ENCODE peak calls at places on chromosome 12, in eight cellular contexts. One of them, this sample, is unnamed.

GRCh38 chr12:93144109-93144508 is 215.0 kb upstream of the EEA1 start:
- DNase-seq in IMR-90: peak; percentile 15
- DNase-seq in kidney epithelial cell: no peak
- DNase-seq in lower lobe of right lung: no peak
- DNase-seq in mucosa of descending colon: no peak
- DNase-seq in testis: no peak
- DNase-seq in ovary: no peak
- DNase-seq in WERI-Rb-1: no peak
- DNase-seq in this sample: no peak

GRCh38 chr12:122072031-122072970 is 6.3 kb upstream of the MLXIP start:
- DNase-seq in mucosa of descending colon: peak; percentile 45
- DNase-seq in WERI-Rb-1: no peak
- DNase-seq in lower lobe of right lung: no peak
- DNase-seq in ovary: peak; percentile 74
- DNase-seq in IMR-90: peak; percentile 95
- DNase-seq in kidney epithelial cell: no peak
- DNase-seq in testis: peak; percentile 71
- DNase-seq in this sample: peak; percentile 91

GRCh38 chr12:46983959-46984833 is 95.2 kb upstream of the PCED1B start:
- DNase-seq in mucosa of descending colon: no peak
- DNase-seq in WERI-Rb-1: peak; percentile 33
- DNase-seq in lower lobe of right lung: no peak
- DNase-seq in ovary: peak; percentile 27
- DNase-seq in testis: peak; percentile 51
- DNase-seq in IMR-90: peak; percentile 75
- DNase-seq in kidney epithelial cell: no peak
- DNase-seq in this sample: no peak

GRCh38 chr12:42102720-42103119 is 42.0 kb downstream of the GXYLT1 start:
- DNase-seq in ovary: no peak
- DNase-seq in testis: no peak
- DNase-seq in kidney epithelial cell: no peak
- DNase-seq in lower lobe of right lung: no peak
- DNase-seq in IMR-90: no peak
- DNase-seq in mucosa of descending colon: no peak
- DNase-seq in WERI-Rb-1: no peak
- DNase-seq in this sample: no peak

GRCh38 chr12:100554608-100555077 is 18.8 kb upstream of the GAS2L3 start:
- DNase-seq in mucosa of descending colon: no peak
- DNase-seq in lower lobe of right lung: no peak
- DNase-seq in ovary: peak; percentile 41
- DNase-seq in IMR-90: peak; percentile 90
- DNase-seq in testis: no peak
- DNase-seq in kidney epithelial cell: peak; percentile 59
- DNase-seq in WERI-Rb-1: peak; percentile 38
- DNase-seq in this sample: no peak

GRCh38 chr12:132517740-132518100 is 27.8 kb downstream of the FBRSL1 start:
- DNase-seq in testis: peak; percentile 88
- DNase-seq in WERI-Rb-1: no peak
- DNase-seq in kidney epithelial cell: no peak
- DNase-seq in IMR-90: no peak
- DNase-seq in lower lobe of right lung: no peak
- DNase-seq in ovary: no peak
- DNase-seq in mucosa of descending colon: no peak
- DNase-seq in this sample: no peak

GRCh38 chr12:27015730-27016076 is 1.5 kb upstream of the TM7SF3 start:
- DNase-seq in lower lobe of right lung: no peak
- DNase-seq in IMR-90: peak; percentile 56
- DNase-seq in kidney epithelial cell: no peak
- DNase-seq in ovary: no peak
- DNase-seq in mucosa of descending colon: no peak
- DNase-seq in WERI-Rb-1: no peak
- DNase-seq in testis: no peak
- DNase-seq in this sample: no peak

GRCh38 chr12:105279460-105280056 is 43.6 kb upstream of the APPL2 start:
- DNase-seq in lower lobe of right lung: no peak
- DNase-seq in mucosa of descending colon: no peak
- DNase-seq in testis: no peak
- DNase-seq in ovary: no peak
- DNase-seq in WERI-Rb-1: peak; percentile 39
- DNase-seq in kidney epithelial cell: no peak
- DNase-seq in IMR-90: no peak
- DNase-seq in this sample: no peak

GRCh38 chr12:109523504-109523903 is 46.1 kb downstream of the UBE3B start:
- DNase-seq in lower lobe of right lung: no peak
- DNase-seq in IMR-90: no peak
- DNase-seq in WERI-Rb-1: peak; percentile 61
- DNase-seq in testis: no peak
- DNase-seq in ovary: no peak
- DNase-seq in kidney epithelial cell: no peak
- DNase-seq in mucosa of descending colon: peak; percentile 8
- DNase-seq in this sample: no peak

GRCh38 chr12:109523071-109523470 is 45.6 kb downstream of the UBE3B start:
- DNase-seq in IMR-90: no peak
- DNase-seq in ovary: no peak
- DNase-seq in mucosa of descending colon: peak; percentile 23
- DNase-seq in WERI-Rb-1: no peak
- DNase-seq in lower lobe of right lung: no peak
- DNase-seq in testis: no peak
- DNase-seq in kidney epithelial cell: no peak
- DNase-seq in this sample: no peak

GRCh38 chr12:109527489-109528123 is 45.7 kb downstream of the MMAB start:
- DNase-seq in mucosa of descending colon: peak; percentile 12
- DNase-seq in WERI-Rb-1: no peak
- DNase-seq in ovary: no peak
- DNase-seq in lower lobe of right lung: peak; percentile 14
- DNase-seq in kidney epithelial cell: no peak
- DNase-seq in testis: no peak
- DNase-seq in IMR-90: no peak
- DNase-seq in this sample: no peak

GRCh38 chr12:109524466-109525278 is 47.2 kb downstream of the UBE3B start:
- DNase-seq in testis: no peak
- DNase-seq in WERI-Rb-1: peak; percentile 77
- DNase-seq in mucosa of descending colon: peak; percentile 33
- DNase-seq in ovary: no peak
- DNase-seq in IMR-90: no peak
- DNase-seq in kidney epithelial cell: no peak
- DNase-seq in lower lobe of right lung: peak; percentile 37
- DNase-seq in this sample: no peak

DNA sequence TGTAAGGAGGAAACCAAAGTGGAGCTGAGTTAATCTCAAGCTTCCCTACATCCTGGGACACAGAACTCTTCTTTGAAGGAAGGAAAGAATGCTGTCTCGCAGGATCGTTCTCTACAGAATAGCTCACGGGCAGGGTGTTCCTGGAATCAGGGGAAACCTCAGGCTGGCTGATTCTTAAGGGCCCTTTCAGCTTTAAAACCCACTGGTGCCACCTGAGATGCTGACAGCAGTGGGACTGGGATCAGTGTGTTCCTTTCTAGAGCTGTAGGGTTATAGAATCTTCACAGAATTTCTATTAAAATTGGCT is 47.8 kb downstream of the UBE3B start:
- DNase-seq in testis: no peak
- DNase-seq in ovary: no peak
- DNase-seq in IMR-90: no peak
- DNase-seq in mucosa of descending colon: no peak
- DNase-seq in kidney epithelial cell: no peak
- DNase-seq in WERI-Rb-1: no peak
- DNase-seq in lower lobe of right lung: no peak
- DNase-seq in this sample: no peak
- H3K36me3 ChIP-seq in testis: no peaks in the 10 kb centered on the region
- H3K36me3 ChIP-seq in ovary: no peaks in the 10 kb centered on the region
- H3K36me3 ChIP-seq in IMR-90: peaks cover 71% of the 10 kb centered on the region
- H3K36me3 ChIP-seq in mucosa of descending colon: peaks cover 7% of the 10 kb centered on the region
- H3K36me3 ChIP-seq in kidney epithelial cell: no peaks in the 10 kb centered on the region
- H3K36me3 ChIP-seq in WERI-Rb-1: peaks cover 20% of the 10 kb centered on the region
- H3K36me3 ChIP-seq in lower lobe of right lung: peaks cover 100% of the 10 kb centered on the region
- H3K36me3 ChIP-seq in this sample: no peaks in the 10 kb centered on the region

DNA sequence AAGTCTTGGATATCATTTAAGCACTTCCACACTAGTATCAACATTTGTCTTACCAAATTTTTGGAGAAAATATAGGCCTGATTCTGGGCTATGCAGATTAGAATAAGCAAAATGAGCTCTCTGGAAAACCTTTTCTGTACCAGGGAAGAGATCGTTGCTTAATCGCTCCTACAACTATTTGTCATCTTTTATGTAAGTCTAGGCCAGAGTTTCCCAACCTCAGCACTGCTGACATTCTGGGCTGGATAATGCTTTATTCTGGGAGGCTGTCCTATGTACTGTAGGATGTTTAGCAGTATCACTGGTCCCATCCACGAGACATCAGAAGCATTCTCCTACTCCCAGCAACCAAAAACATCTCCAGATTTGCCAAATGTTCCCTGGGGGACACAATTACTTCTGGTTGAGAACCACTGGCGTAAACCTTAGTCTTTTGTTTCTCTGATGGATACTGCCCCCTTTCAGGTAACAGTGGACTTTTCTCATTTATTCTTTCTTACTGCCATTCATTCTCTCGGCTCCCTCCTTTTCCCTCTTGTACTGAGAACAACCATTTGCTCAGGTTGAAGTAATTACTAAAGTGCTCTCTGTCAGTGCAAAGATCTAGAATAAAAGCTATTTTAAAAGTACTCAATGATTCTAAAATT is 316.9 kb upstream of the E2F7 start:
- DNase-seq in kidney epithelial cell: no peak
- DNase-seq in mucosa of descending colon: no peak
- DNase-seq in IMR-90: no peak
- DNase-seq in WERI-Rb-1: no peak
- DNase-seq in lower lobe of right lung: no peak
- DNase-seq in testis: no peak
- DNase-seq in ovary: no peak
- DNase-seq in this sample: no peak
- TF ChIP-seq CTCF in kidney epithelial cell: no peak
- TF ChIP-seq CTCF in mucosa of descending colon: no peak
- TF ChIP-seq CTCF in IMR-90: no peak
- TF ChIP-seq CTCF in WERI-Rb-1: no peak
- TF ChIP-seq CTCF in lower lobe of right lung: no peak
- TF ChIP-seq CTCF in testis: no peak
- TF ChIP-seq CTCF in ovary: no peak
- TF ChIP-seq CTCF in this sample: no peak

GRCh38 chr12:49094966-49095365 is 365 bp upstream of the DHH start:
- DNase-seq in testis: no peak
- DNase-seq in mucosa of descending colon: no peak
- DNase-seq in IMR-90: no peak
- DNase-seq in kidney epithelial cell: no peak
- DNase-seq in ovary: no peak
- DNase-seq in lower lobe of right lung: no peak
- DNase-seq in WERI-Rb-1: no peak
- DNase-seq in this sample: no peak

GRCh38 chr12:49100380-49100779 is 5.8 kb upstream of the DHH start:
- DNase-seq in mucosa of descending colon: no peak
- DNase-seq in kidney epithelial cell: no peak
- DNase-seq in WERI-Rb-1: no peak
- DNase-seq in lower lobe of right lung: no peak
- DNase-seq in testis: no peak
- DNase-seq in ovary: no peak
- DNase-seq in IMR-90: no peak
- DNase-seq in this sample: no peak

GRCh38 chr12:49098703-49099102 is 4.1 kb upstream of the DHH start:
- DNase-seq in lower lobe of right lung: no peak
- DNase-seq in testis: no peak
- DNase-seq in kidney epithelial cell: no peak
- DNase-seq in IMR-90: no peak
- DNase-seq in ovary: no peak
- DNase-seq in WERI-Rb-1: no peak
- DNase-seq in mucosa of descending colon: no peak
- DNase-seq in this sample: no peak

GRCh38 chr12:49097381-49097780 is 2.8 kb upstream of the DHH start:
- DNase-seq in lower lobe of right lung: no peak
- DNase-seq in testis: no peak
- DNase-seq in mucosa of descending colon: no peak
- DNase-seq in IMR-90: no peak
- DNase-seq in kidney epithelial cell: no peak
- DNase-seq in WERI-Rb-1: peak; percentile 35
- DNase-seq in ovary: no peak
- DNase-seq in this sample: no peak

DNA sequence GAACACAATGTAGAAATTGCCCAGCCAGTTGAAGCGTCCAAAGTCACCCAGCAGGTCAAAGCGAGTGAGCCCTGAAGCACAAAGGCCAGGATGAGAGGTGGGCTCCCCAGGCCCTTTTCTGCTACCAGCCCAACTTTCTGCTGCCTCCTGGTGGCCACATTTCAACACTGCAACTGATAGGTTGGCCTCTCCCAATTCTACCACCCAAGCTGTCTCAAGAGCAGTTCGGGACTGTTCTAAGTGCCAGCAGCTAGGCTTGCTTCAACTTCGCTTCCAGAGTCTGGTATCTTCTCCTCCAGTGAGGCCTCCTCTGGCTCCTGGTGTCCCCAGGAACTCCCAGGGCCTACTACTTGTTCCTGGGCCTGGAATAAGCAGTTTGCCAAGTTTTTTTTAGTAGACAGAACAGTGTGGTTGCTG is 3.4 kb upstream of the DHH start:
- DNase-seq in testis: peak; percentile 75
- DNase-seq in ovary: peak; percentile 55
- DNase-seq in lower lobe of right lung: peak; percentile 61
- DNase-seq in IMR-90: peak; percentile 30
- DNase-seq in kidney epithelial cell: no peak
- DNase-seq in mucosa of descending colon: no peak
- DNase-seq in WERI-Rb-1: peak; percentile 64
- DNase-seq in this sample: no peak
- H3K36me3 ChIP-seq in testis: no peaks in the 10 kb centered on the region
- H3K36me3 ChIP-seq in ovary: no peaks in the 10 kb centered on the region
- H3K36me3 ChIP-seq in lower lobe of right lung: peaks cover 73% of the 10 kb centered on the region
- H3K36me3 ChIP-seq in IMR-90: peaks cover 50% of the 10 kb centered on the region
- H3K36me3 ChIP-seq in kidney epithelial cell: peaks cover 3% of the 10 kb centered on the region
- H3K36me3 ChIP-seq in mucosa of descending colon: peaks cover 5% of the 10 kb centered on the region
- H3K36me3 ChIP-seq in WERI-Rb-1: peaks cover 47% of the 10 kb centered on the region
- H3K36me3 ChIP-seq in this sample: no peaks in the 10 kb centered on the region

GRCh38 chr12:40226652-40227051 is 1.9 kb downstream of the LRRK2 start:
- DNase-seq in IMR-90: peak; percentile 73
- DNase-seq in testis: peak; percentile 52
- DNase-seq in mucosa of descending colon: no peak
- DNase-seq in ovary: peak; percentile 69
- DNase-seq in WERI-Rb-1: no peak
- DNase-seq in lower lobe of right lung: no peak
- DNase-seq in kidney epithelial cell: peak; percentile 16
- DNase-seq in this sample: peak; percentile 54

GRCh38 chr12:40225984-40226602 is 1.3 kb downstream of the LRRK2 start:
- DNase-seq in lower lobe of right lung: no peak
- DNase-seq in IMR-90: no peak
- DNase-seq in kidney epithelial cell: no peak
- DNase-seq in ovary: no peak
- DNase-seq in mucosa of descending colon: no peak
- DNase-seq in testis: no peak
- DNase-seq in WERI-Rb-1: no peak
- DNase-seq in this sample: no peak

GRCh38 chr12:40222247-40222646 is 2.5 kb upstream of the LRRK2 start:
- DNase-seq in lower lobe of right lung: no peak
- DNase-seq in ovary: no peak
- DNase-seq in testis: no peak
- DNase-seq in mucosa of descending colon: no peak
- DNase-seq in IMR-90: no peak
- DNase-seq in WERI-Rb-1: no peak
- DNase-seq in kidney epithelial cell: no peak
- DNase-seq in this sample: no peak

GRCh38 chr12:40225337-40225983 is 663 bp downstream of the LRRK2 start:
- DNase-seq in testis: no peak
- DNase-seq in ovary: no peak
- DNase-seq in IMR-90: no peak
- DNase-seq in lower lobe of right lung: no peak
- DNase-seq in WERI-Rb-1: no peak
- DNase-seq in kidney epithelial cell: no peak
- DNase-seq in mucosa of descending colon: no peak
- DNase-seq in this sample: no peak

DNA sequence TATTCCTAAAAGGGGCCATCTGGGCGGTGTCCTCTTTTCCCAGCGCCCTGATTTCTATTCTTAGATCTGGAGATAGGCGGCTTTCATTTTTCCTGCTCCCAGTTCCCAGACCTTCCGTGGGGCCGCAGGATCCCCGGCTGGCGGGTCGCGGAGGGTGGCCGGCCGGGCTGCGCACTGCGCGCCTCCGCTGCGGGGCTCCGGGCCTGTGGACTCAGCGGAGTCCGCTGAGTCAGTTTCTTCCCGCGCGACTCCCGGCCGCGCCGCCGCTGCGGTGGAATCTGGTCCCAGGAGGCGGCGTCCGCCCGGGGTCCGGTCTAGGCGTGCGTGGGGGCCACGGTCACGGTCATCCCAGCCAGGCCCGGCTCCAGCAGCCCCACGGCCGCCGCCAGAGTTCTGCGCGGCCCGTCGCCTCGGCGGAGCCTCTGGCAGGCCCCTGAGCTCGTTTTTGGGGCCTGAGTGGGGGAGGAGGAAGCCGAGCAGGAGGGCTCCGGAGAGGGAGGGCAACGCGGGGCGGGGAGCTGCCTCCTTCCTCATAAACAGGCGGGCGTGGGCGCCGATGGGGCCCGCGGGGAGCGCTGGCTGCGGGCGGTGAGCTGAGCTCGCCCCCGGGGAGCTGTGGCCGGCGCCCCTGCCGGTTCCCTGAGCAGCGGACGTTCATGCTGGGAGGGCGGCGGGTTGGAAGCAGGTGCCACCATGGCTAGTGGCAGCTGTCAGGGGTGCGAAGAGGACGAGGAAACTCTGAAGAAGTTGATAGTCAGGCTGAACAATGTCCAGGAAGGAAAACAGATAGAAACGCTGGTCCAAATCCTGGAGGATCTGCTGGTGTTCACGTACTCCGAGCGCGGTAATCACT is at the start of gene LRRK2:
- DNase-seq in testis: peak; percentile 76
- DNase-seq in ovary: peak; percentile 83
- DNase-seq in mucosa of descending colon: peak; percentile 89
- DNase-seq in IMR-90: peak; percentile 28
- DNase-seq in WERI-Rb-1: peak; percentile 66
- DNase-seq in kidney epithelial cell: no peak
- DNase-seq in lower lobe of right lung: peak; percentile 95
- DNase-seq in this sample: peak; percentile 80
- TF ChIP-seq CTCF in testis: no peak
- TF ChIP-seq CTCF in ovary: no peak
- TF ChIP-seq CTCF in mucosa of descending colon: no peak
- TF ChIP-seq CTCF in IMR-90: no peak
- TF ChIP-seq CTCF in WERI-Rb-1: no peak
- TF ChIP-seq CTCF in kidney epithelial cell: no peak
- TF ChIP-seq CTCF in lower lobe of right lung: no peak
- TF ChIP-seq CTCF in this sample: no peak